ENCODE peak calls at places on chromosomes 16 and 17, in seven cellular contexts. W is CD8-positive, alpha-beta memory T cell; G is adrenal gland; K is mammary epithelial cell; I is GM23338; J is A549; X is left ventricle myocardium inferior. U is an unnamed sample.

GRCh38 chr17:32341141-32341856 is 674 bp downstream of the C17orf75 start:
- DNase-seq in W (peak; percentile 74), G (no peak), K (peak; percentile 21), I (no peak), J (peak; percentile 70), X (no peak), U (peak; percentile 29)

GRCh38 chr16:11914759-11915643 is 755 bp downstream of the GSPT1 start:
- DNase-seq in W (peak; percentile 64), G (peak; percentile 71), K (peak; percentile 33), I (peak; percentile 63), J (peak; percentile 34), X (peak; percentile 38), U (peak; percentile 41)

GRCh38 chr16:13153696-13154095 is 252.3 kb downstream of the SHISA9 start:
- DNase-seq in W (no peak), G (peak; percentile 63), K (no peak), I (no peak), J (no peak), X (no peak), U (no peak)

GRCh38 chr17:4786111-4786491 is at the start of gene VMO1:
- DNase-seq in W (no peak), G (peak; percentile 71), K (no peak), I (peak; percentile 27), J (no peak), X (no peak), U (no peak)

GRCh38 chr16:66857437-66857836 is 13.2 kb downstream of the CA7 start:
- DNase-seq in W (no peak), G (no peak), K (no peak), I (no peak), J (no peak), X (no peak), U (peak; percentile 78)

GRCh38 chr17:47239663-47240374 is 13.8 kb upstream of the ITGB3 start:
- DNase-seq in W (no peak), G (peak; percentile 97), K (peak; percentile 96), I (no peak), J (peak; percentile 75), X (peak; percentile 73), U (no peak)

GRCh38 chr17:79427621-79428539 is 183.0 kb downstream of the RBFOX3 start:
- DNase-seq in W (no peak), G (no peak), K (no peak), I (no peak), J (peak; percentile 44), X (no peak), U (no peak)

GRCh38 chr16:51442140-51442539 is 291.1 kb upstream of the SALL1 start:
- DNase-seq in W (no peak), G (no peak), K (no peak), I (no peak), J (no peak), X (no peak), U (no peak)

GRCh38 chr17:75105269-75106080 is 4.3 kb upstream of the ARMC7 start:
- DNase-seq in W (no peak), G (peak; percentile 81), K (no peak), I (peak; percentile 85), J (peak; percentile 84), X (no peak), U (peak; percentile 74)

GRCh38 chr16:64391009-64391663 is 730.7 kb downstream of the CDH11 start:
- DNase-seq in W (no peak), G (no peak), K (no peak), I (no peak), J (peak; percentile 14), X (no peak), U (no peak)

GRCh38 chr16:14600164-14600563 is 29.9 kb downstream of the PARN start:
- DNase-seq in W (no peak), G (no peak), K (no peak), I (peak; percentile 60), J (peak; percentile 59), X (no peak), U (peak; percentile 13)

GRCh38 chr16:56365552-56365951 is 59.8 kb downstream of the AMFR start:
- DNase-seq in W (no peak), G (no peak), K (no peak), I (no peak), J (no peak), X (no peak), U (no peak)

GRCh38 chr16:1989209-1989825 is 453 bp upstream of the SYNGR3 start:
- DNase-seq in W (no peak), G (no peak), K (no peak), I (peak; percentile 62), J (no peak), X (no peak), U (no peak)

GRCh38 chr17:60745544-60745943 is 67.9 kb downstream of the BCAS3 start:
- DNase-seq in W (no peak), G (no peak), K (no peak), I (no peak), J (peak; percentile 22), X (no peak), U (no peak)

GRCh38 chr17:72724375-72724774 is 368.1 kb downstream of the SLC39A11 start:
- DNase-seq in W (no peak), G (no peak), K (peak; percentile 64), I (no peak), J (no peak), X (no peak), U (no peak)

GRCh38 chr17:73566905-73567782 is 77.1 kb downstream of the SDK2 start:
- DNase-seq in W (no peak), G (no peak), K (no peak), I (peak; percentile 94), J (no peak), X (no peak), U (no peak)

GRCh38 chr16:46808997-46809396 is 22.0 kb downstream of the C16orf87 start:
- DNase-seq in W (no peak), G (no peak), K (no peak), I (no peak), J (no peak), X (no peak), U (no peak)

GRCh38 chr16:46811682-46812081 is 19.3 kb downstream of the C16orf87 start:
- DNase-seq in W (no peak), G (no peak), K (no peak), I (no peak), J (no peak), X (no peak), U (no peak)

GRCh38 chr16:46814790-46815189 is 16.2 kb downstream of the C16orf87 start:
- DNase-seq in W (no peak), G (no peak), K (no peak), I (no peak), J (no peak), X (no peak), U (no peak)

GRCh38 chr16:46813611-46814010 is 17.4 kb downstream of the C16orf87 start:
- DNase-seq in W (no peak), G (no peak), K (no peak), I (no peak), J (no peak), X (no peak), U (no peak)

DNA sequence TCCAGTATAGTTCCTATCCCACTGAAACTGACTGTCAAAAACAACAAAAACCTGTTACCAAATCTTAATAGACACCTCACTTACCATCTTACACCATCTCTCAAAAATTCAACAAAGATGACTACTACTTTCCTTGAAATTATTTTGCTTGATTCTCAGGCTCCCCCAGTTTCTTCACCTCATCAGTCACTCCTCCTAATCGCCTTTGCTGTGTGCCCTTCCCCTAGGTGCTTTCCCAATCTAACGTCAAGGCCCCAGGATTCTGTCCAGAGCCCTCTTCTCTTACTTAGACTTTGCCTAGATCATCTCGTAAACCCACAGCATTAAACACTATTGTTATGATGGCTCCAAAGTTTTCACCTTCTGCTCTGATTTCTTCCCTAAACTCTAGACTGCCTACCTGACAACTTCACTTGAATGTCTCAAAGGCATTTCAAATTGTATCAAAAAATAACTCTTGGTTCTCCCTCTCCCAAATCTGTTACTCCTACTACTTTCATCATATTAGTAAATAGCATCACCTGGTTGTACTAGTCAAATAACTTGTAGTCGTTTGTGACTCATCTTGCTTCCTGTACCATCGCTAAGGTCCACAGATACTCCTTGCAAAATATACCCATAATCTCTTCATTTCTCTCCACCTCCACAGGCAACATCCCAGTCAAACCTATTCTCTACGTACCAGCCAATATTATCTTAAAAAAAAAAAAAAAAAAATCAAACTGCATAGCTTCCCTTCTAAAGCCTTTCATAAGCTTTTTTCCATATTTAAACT is 18.0 kb downstream of the C16orf87 start:
- DNase-seq in W (no peak), G (no peak), K (peak; percentile 35), I (no peak), J (no peak), X (no peak), U (no peak)
- H3K4me1 ChIP-seq in W (no peaks in the 10 kb centered on the region), G (peaks cover 7% of the 10 kb centered on the region), K (no peaks in the 10 kb centered on the region), I (peaks cover 7% of the 10 kb centered on the region), J (peaks cover 19% of the 10 kb centered on the region), X (peaks cover 27% of the 10 kb centered on the region), U (peaks cover 7% of the 10 kb centered on the region)

GRCh38 chr16:79845734-79846135 is 245.2 kb upstream of the MAF start:
- DNase-seq in W (no peak), G (no peak), K (no peak), I (no peak), J (peak; percentile 21), X (no peak), U (no peak)
- H3K4me3 ChIP-seq in W (no peak overlapping the region), G (no peak overlapping the region), K (no peak overlapping the region), I (no peak overlapping the region), J (no peak overlapping the region), X (no peak overlapping the region), U (no peak overlapping the region)

GRCh38 chr17:82302991-82303943 is 14.1 kb downstream of the CD7 start:
- DNase-seq in W (peak; percentile 62), G (no peak), K (no peak), I (no peak), J (no peak), X (no peak), U (no peak)
- H3K4me1 ChIP-seq in W (peaks cover 82% of the 10 kb centered on the region), G (no peaks in the 10 kb centered on the region), K (peaks cover 38% of the 10 kb centered on the region), I (no peaks in the 10 kb centered on the region), J (peaks cover 39% of the 10 kb centered on the region), X (peaks cover 17% of the 10 kb centered on the region), U (peaks cover 28% of the 10 kb centered on the region)

GRCh38 chr16:86514656-86515376 is 4.5 kb downstream of the FOXF1 start:
- DNase-seq in W (no peak), G (no peak), K (no peak), I (no peak), J (no peak), X (no peak), U (no peak)
- H3K4me3 ChIP-seq in W (no peak overlapping the region), G (no peak overlapping the region), K (no peak overlapping the region), I (peak overlapping the region; percentile 50), J (no peak overlapping the region), X (no peak overlapping the region), U (no peak overlapping the region)